ENCODE peak calls at places on chromosomes 1 and 21, in seven cellular contexts. Q is GM04503, I is Peyer's patch, K is KBM-7, N is NCI-H1436, D is Calu3, P is fibroblast of villous mesenchyme. F is an unnamed sample.

GRCh38 chr1:159088566-159089183 is 12.1 kb upstream of the AIM2 start:
- DNase-seq in P (no peak), I (no peak), N (no peak), D (no peak), Q (no peak), K (no peak), F (no peak)

GRCh38 chr1:10494418-10494753 is 19.6 kb downstream of the PEX14 start:
- DNase-seq in K (no peak), D (no peak), Q (no peak), I (no peak), P (no peak), N (no peak), F (no peak)

GRCh38 chr1:82907313-82907712 is 1091.6 kb downstream of the TTLL7 start:
- DNase-seq in N (no peak), D (no peak), I (no peak), Q (no peak), P (no peak), K (no peak), F (no peak)

GRCh38 chr1:90591970-90592356 is 125.1 kb downstream of the BARHL2 start:
- DNase-seq in I (no peak), K (no peak), D (no peak), N (no peak), Q (no peak), P (no peak), F (no peak)

GRCh38 chr1:246309247-246309884 is 197.7 kb downstream of the SMYD3 start:
- DNase-seq in P (no peak), N (no peak), K (peak), Q (no peak), D (no peak), I (no peak), F (no peak)

GRCh38 chr1:212242288-212242984 is 42.8 kb upstream of the PPP2R5A start:
- DNase-seq in P (no peak), Q (no peak), D (no peak), N (no peak), I (no peak), K (no peak), F (no peak)

GRCh38 chr1:48228156-48228555 is 5.6 kb downstream of the SLC5A9 start:
- DNase-seq in I (no peak), N (no peak), K (no peak), P (no peak), Q (no peak), D (peak), F (no peak)

GRCh38 chr1:41507152-41507720 is 22.8 kb upstream of the EDN2 start:
- DNase-seq in K (no peak), Q (no peak), I (no peak), P (no peak), N (no peak), D (no peak), F (no peak)

GRCh38 chr1:79188371-79188770 is 181.8 kb upstream of the ADGRL4 start:
- DNase-seq in P (peak), N (no peak), Q (no peak), K (no peak), D (no peak), I (no peak), F (no peak)

GRCh38 chr1:13809461-13810159 is 109.6 kb downstream of the PRDM2 start:
- DNase-seq in D (no peak), N (no peak), K (no peak), P (no peak), I (no peak), Q (no peak), F (no peak)

GRCh38 chr1:201330541-201330940 is 46.9 kb downstream of the TNNT2 start:
- DNase-seq in P (no peak), I (peak), Q (no peak), D (no peak), N (no peak), K (no peak), F (no peak)

GRCh38 chr21:46111193-46111571 is 13.3 kb downstream of the COL6A2 start:
- DNase-seq in N (no peak), I (peak), Q (no peak), K (no peak), D (no peak), P (no peak), F (no peak)

GRCh38 chr1:11780380-11781147 is 18.6 kb downstream of the C1orf167 start:
- DNase-seq in K (no peak), I (no peak), Q (no peak), P (no peak), N (no peak), D (no peak), F (no peak)

GRCh38 chr1:86581250-86581649 is 34.4 kb downstream of the CLCA4 start:
- DNase-seq in I (no peak), Q (no peak), K (no peak), D (no peak), P (no peak), N (no peak), F (no peak)

GRCh38 chr1:110548381-110548780 is 29.4 kb upstream of the KCNA10 start:
- DNase-seq in D (peak), P (no peak), I (no peak), K (peak), N (no peak), Q (no peak), F (no peak)

GRCh38 chr1:116379674-116380498 is 6.8 kb downstream of the ATP1A1 start:
- DNase-seq in I (no peak), K (no peak), P (no peak), Q (no peak), N (no peak), D (no peak), F (no peak)

GRCh38 chr1:55708781-55709180 is 493.6 kb upstream of the USP24 start:
- DNase-seq in Q (no peak), K (no peak), I (no peak), N (no peak), D (no peak), P (no peak), F (no peak)

F was measured in transverse colon.